ENCODE peak calls at places on chromosomes 16 and 17, in four cellular contexts. X is left ventricle myocardium inferior, Q is heart left ventricle, W is tibial nerve. J is an unnamed sample.

GRCh38 chr16:75085556-75085955 is 31.0 kb downstream of the LDHD start:
- DNase-seq in X (no peak), Q (no peak), W (no peak), J (no peak)

GRCh38 chr17:8290043-8290442 is 1.6 kb downstream of the RANGRF start:
- DNase-seq in X (no peak), Q (no peak), W (no peak), J (no peak)

GRCh38 chr16:57634171-57634570 is 5.7 kb downstream of the ADGRG1 start:
- DNase-seq in X (no peak), Q (no peak), W (no peak), J (no peak)

GRCh38 chr16:64589836-64590235 is 532.0 kb downstream of the CDH11 start:
- DNase-seq in X (no peak), Q (no peak), W (no peak), J (no peak)

GRCh38 chr16:4344659-4345438 is 6.3 kb downstream of the PAM16 start:
- DNase-seq in X (no peak), Q (no peak), W (no peak), J (no peak)

GRCh38 chr17:39062846-39063680 is 88.4 kb downstream of the PLXDC1 start:
- DNase-seq in X (no peak), Q (no peak), W (no peak), J (no peak)

GRCh38 chr17:59842901-59843652 is 49.7 kb downstream of the TUBD1 start:
- DNase-seq in X (no peak), Q (no peak), W (peak; percentile 28), J (no peak)

GRCh38 chr16:6988846-6989245 is 343.8 kb upstream of the RBFOX1 start:
- DNase-seq in X (no peak), Q (no peak), W (no peak), J (no peak)

GRCh38 chr17:81396278-81396721 is 1.0 kb downstream of the BAHCC1 start:
- DNase-seq in X (no peak), Q (no peak), W (no peak), J (no peak)

GRCh38 chr17:58327363-58328194 is 1.0 kb downstream of the TSPOAP1 start:
- DNase-seq in X (no peak), Q (no peak), W (no peak), J (no peak)

GRCh38 chr17:54944796-54945195 is 23.7 kb downstream of the COX11 start:
- DNase-seq in X (no peak), Q (no peak), W (no peak), J (no peak)

GRCh38 chr17:51769231-51769630 is 389.3 kb downstream of the CA10 start:
- DNase-seq in X (no peak), Q (no peak), W (no peak), J (no peak)

GRCh38 chr17:43528988-43529814 is 16.9 kb downstream of the ETV4 start:
- DNase-seq in X (no peak), Q (no peak), W (no peak), J (no peak)

GRCh38 chr17:69448431-69449102 is 34.1 kb downstream of the MAP2K6 start:
- DNase-seq in X (peak; percentile 29), Q (peak; percentile 9), W (peak; percentile 18), J (no peak)

GRCh38 chr17:68511254-68511670 is 968 bp upstream of the PRKAR1A start:
- DNase-seq in X (no peak), Q (no peak), W (peak; percentile 25), J (no peak)

DNA sequence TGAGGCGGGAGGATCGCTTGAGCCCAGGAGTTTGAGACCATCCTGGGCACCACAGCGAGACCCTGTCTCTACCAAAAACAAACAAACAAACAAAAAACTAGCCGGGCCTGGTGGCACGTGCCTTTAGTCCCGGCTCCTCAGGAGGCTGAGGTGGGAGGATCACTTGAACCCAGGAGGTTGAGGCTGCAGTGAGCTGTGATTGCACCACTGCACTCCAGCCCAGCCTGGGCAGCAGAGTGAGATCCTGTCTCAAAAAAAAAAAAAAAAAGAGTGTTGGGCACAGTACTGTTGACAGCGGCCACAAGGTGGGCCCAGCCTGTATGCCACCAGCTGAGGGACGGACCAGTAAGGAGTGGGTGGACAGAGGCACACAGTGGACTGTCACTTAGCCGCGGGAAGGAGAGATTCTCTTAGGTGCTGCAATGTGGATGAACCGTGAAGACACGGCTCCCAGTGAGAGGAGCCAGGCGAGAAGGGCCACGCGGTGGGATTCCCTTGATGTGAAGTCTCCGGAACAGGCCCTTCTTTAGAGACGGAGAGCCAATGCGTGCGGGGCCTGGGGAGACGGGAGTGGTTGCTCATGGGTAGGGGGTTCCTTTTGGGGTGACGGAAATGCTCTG is 31.1 kb downstream of the GSE1 start:
- DNase-seq in X (no peak), Q (no peak), W (no peak), J (no peak)
- H3K36me3 ChIP-seq in X (peaks cover 11% of the 10 kb centered on the region), Q (no peaks in the 10 kb centered on the region), W (no peaks in the 10 kb centered on the region), J (peaks cover 41% of the 10 kb centered on the region)

GRCh38 chr17:17792551-17793377 is 44.0 kb downstream of the SREBF1 start:
- DNase-seq in X (no peak), Q (no peak), W (no peak), J (peak; percentile 59)

GRCh38 chr17:17794382-17794781 is 42.4 kb downstream of the SREBF1 start:
- DNase-seq in X (no peak), Q (no peak), W (no peak), J (no peak)

GRCh38 chr17:17792143-17792550 is 44.6 kb downstream of the SREBF1 start:
- DNase-seq in X (no peak), Q (no peak), W (no peak), J (no peak)

GRCh38 chr17:17795296-17795695 is 41.5 kb downstream of the SREBF1 start:
- DNase-seq in X (no peak), Q (no peak), W (no peak), J (no peak)

GRCh38 chr17:17793378-17794214 is 43.2 kb downstream of the SREBF1 start:
- DNase-seq in X (peak; percentile 70), Q (peak; percentile 59), W (no peak), J (no peak)
- H3K4me3 ChIP-seq in X (peak overlapping the region; percentile 41), Q (no peak overlapping the region), W (no peak overlapping the region), J (no peak overlapping the region)

GRCh38 chr17:67362173-67362572 is 4.2 kb downstream of the PSMD12 start:
- DNase-seq in X (no peak), Q (no peak), W (no peak), J (no peak)

GRCh38 chr17:67360880-67361279 is 5.5 kb downstream of the PSMD12 start:
- DNase-seq in X (no peak), Q (no peak), W (no peak), J (no peak)

GRCh38 chr17:67353929-67354557 is 12.3 kb downstream of the PSMD12 start:
- DNase-seq in X (no peak), Q (no peak), W (no peak), J (no peak)

GRCh38 chr17:67359960-67360817 is 6.2 kb downstream of the PSMD12 start:
- DNase-seq in X (no peak), Q (no peak), W (no peak), J (peak; percentile 66)

GRCh38 chr17:67358612-67359011 is 7.8 kb downstream of the PSMD12 start:
- DNase-seq in X (no peak), Q (no peak), W (no peak), J (no peak)
- H3K36me3 ChIP-seq in X (peaks cover 43% of the 10 kb centered on the region), Q (peaks cover 7% of the 10 kb centered on the region), W (peaks cover 12% of the 10 kb centered on the region), J (peaks cover 83% of the 10 kb centered on the region)

DNA sequence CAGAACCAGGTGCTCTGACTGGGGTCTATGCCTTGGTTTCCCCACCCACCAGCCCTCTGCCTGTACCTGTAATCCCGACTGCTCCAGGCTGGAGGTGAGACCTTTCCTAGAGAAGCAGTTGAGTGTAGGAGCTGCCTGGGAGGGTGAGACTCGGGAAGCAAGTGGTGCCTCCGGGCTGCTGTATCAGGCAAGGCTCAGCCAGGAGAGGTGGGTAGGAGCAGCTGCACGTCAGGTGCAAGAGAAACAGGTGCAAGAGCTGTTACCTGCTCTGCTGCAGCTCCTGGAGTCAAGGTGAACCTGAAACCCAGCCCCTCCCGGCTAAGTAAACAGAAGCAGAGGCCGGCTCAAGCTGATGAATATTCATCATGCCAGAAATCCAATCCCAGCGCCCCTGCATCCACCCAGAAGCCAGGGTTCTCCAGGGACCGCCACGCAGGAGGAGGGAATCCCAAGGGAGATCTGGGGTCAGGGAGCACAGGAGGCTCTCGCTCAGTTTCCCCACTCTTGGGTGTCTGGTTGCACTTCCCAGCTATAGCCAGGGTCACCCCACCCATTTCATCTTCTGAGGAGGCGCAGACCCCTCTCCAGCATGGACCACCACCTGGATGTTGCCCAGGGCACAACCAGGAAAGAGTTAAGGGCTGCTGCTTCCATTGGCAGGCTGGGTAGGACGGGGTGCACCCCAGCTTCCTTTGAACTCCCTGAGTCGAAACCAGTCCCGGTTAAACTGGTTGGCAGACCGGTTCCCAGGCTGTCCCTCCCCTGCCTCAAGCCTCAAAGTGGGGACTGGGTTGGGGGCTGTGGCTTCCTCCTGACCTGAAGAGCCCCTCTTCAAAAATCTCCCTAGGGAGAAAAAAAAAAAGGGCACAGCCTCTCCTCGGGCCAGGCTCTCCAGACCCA is at the start of gene PRR15L:
- DNase-seq in X (no peak), Q (no peak), W (no peak), J (no peak)
- H3K4me3 ChIP-seq in X (no peak within 1 kb of the TSS), Q (no peak within 1 kb of the TSS), W (no peak within 1 kb of the TSS), J (no peak within 1 kb of the TSS)

DNA sequence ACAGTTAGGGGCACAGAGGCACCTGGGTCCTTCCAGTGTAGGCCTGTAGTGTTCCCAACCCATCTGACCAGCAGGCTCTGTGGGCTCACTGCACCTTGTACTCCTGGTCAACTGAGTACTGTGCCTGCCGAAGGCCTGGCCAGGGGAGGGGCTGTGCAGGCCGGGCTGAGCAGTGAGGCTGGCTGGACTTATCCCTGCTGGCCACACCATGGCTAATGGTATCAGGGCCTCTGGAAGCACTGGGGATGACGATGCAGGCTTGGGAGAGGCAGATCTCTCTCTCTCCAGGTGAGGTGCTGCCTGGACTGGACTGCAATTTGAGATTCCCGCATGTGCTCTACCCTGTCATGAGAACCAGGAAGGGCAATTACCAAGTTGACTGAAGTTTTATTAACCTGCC is 59.0 kb upstream of the SDK2 start:
- DNase-seq in X (no peak), Q (no peak), W (no peak), J (no peak)
- H3K36me3 ChIP-seq in X (no peaks in the 10 kb centered on the region), Q (no peaks in the 10 kb centered on the region), W (no peaks in the 10 kb centered on the region), J (no peaks in the 10 kb centered on the region)

GRCh38 chr16:55056585-55057520 is 126.2 kb downstream of the IRX5 start:
- DNase-seq in X (no peak), Q (no peak), W (no peak), J (peak; percentile 58)
- H3K4me3 ChIP-seq in X (peak overlapping the region; percentile 61), Q (peak overlapping the region; percentile 23), W (no peak overlapping the region), J (peak overlapping the region; percentile 48)